ENCODE peak calls at places on chromosomes 7 and 10, in four cellular contexts. One of them, this sample, is unnamed.

GRCh38 chr10:59557052-59557451 is 152.6 kb downstream of the SLC16A9 start:
- DNase-seq in Calu3: no peak
- DNase-seq in MCF 10A: no peak
- DNase-seq in GM13976: no peak
- DNase-seq in this sample: no peak

GRCh38 chr7:42262907-42263466 is 26.0 kb upstream of the GLI3 start:
- DNase-seq in MCF 10A: peak; percentile 69
- DNase-seq in GM13976: no peak
- DNase-seq in Calu3: no peak
- DNase-seq in this sample: no peak

GRCh38 chr10:68559251-68559650 is 886 bp upstream of the TET1 start:
- DNase-seq in Calu3: no peak
- DNase-seq in MCF 10A: no peak
- DNase-seq in GM13976: no peak
- DNase-seq in this sample: no peak

GRCh38 chr10:29980084-29980483 is 79.3 kb downstream of the JCAD start:
- DNase-seq in MCF 10A: peak; percentile 77
- DNase-seq in Calu3: no peak
- DNase-seq in GM13976: no peak
- DNase-seq in this sample: no peak

GRCh38 chr10:102202386-102202785 is 23.7 kb upstream of the ELOVL3 start:
- DNase-seq in MCF 10A: no peak
- DNase-seq in Calu3: no peak
- DNase-seq in GM13976: peak; percentile 44
- DNase-seq in this sample: no peak

GRCh38 chr10:6877351-6878066 is 297.4 kb upstream of the PRKCQ start:
- DNase-seq in MCF 10A: no peak
- DNase-seq in GM13976: no peak
- DNase-seq in Calu3: no peak
- DNase-seq in this sample: no peak

GRCh38 chr10:130363051-130363450 is 226.9 kb downstream of the GLRX3 start:
- DNase-seq in GM13976: no peak
- DNase-seq in MCF 10A: no peak
- DNase-seq in Calu3: no peak
- DNase-seq in this sample: no peak

GRCh38 chr7:36066021-36066664 is 86.9 kb upstream of the EEPD1 start:
- DNase-seq in MCF 10A: no peak
- DNase-seq in GM13976: no peak
- DNase-seq in Calu3: no peak
- DNase-seq in this sample: no peak

GRCh38 chr10:77664018-77664417 is 26.4 kb upstream of the KCNMA1 start:
- DNase-seq in MCF 10A: no peak
- DNase-seq in Calu3: no peak
- DNase-seq in GM13976: no peak
- DNase-seq in this sample: no peak

GRCh38 chr10:77661674-77662073 is 24.1 kb upstream of the KCNMA1 start:
- DNase-seq in Calu3: peak; percentile 35
- DNase-seq in MCF 10A: no peak
- DNase-seq in GM13976: no peak
- DNase-seq in this sample: no peak

GRCh38 chr10:77666821-77667220 is 29.2 kb upstream of the KCNMA1 start:
- DNase-seq in Calu3: no peak
- DNase-seq in GM13976: no peak
- DNase-seq in MCF 10A: peak; percentile 89
- DNase-seq in this sample: no peak

DNA sequence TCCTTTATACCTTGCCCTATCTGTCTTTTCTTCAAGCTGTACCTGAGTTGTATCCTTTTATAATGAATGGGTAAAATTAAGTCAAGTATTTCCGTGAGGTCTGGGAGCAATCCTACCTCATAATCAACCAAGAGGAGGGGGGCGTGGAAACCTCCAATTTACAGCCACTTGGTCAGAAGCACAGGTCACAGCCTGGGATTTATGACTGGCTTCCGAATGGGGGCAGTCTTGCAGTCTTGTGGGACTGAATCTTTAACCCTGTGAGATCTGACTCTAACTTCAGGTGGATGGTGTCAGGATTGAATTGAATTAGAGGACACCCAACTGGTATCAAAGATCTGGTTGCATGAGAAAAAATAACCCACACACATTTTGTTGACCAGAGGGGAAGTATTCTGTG is 23.5 kb upstream of the KCNMA1 start:
- DNase-seq in Calu3: no peak
- DNase-seq in GM13976: no peak
- DNase-seq in MCF 10A: no peak
- DNase-seq in this sample: no peak
- TF ChIP-seq CTCF in Calu3: no peak
- TF ChIP-seq CTCF in GM13976: no peak
- TF ChIP-seq CTCF in MCF 10A: no peak
- TF ChIP-seq CTCF in this sample: no peak

DNA sequence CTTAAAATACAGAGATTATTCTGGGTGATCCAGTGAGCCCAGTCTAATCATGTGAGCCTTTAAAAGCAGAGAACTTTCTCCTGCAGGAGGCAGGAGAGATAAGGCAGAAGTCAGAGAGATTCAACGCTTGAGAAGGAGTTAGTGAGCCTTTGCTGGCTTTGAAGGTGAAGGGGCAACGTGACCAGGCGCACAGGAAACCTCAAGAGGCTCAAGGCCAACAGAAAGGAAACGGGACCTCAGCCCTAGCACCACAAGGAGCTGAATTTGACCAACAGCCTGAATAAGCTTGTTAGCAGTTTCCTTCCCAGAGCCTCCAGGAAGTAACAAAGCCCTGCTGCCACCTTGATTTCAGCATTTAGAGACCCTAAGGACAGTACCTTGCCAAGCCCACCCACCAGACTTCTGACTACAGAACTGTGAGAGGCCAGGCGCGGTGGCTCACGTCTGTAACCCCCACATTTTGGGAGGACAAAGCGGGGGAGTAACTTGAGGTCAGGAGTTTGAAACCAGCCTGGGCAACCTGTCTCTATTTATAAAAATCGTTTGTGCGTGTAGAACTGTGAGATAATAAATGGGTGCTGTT is 87.3 kb upstream of the KAT6B start:
- DNase-seq in Calu3: no peak
- DNase-seq in GM13976: peak; percentile 61
- DNase-seq in MCF 10A: peak; percentile 11
- DNase-seq in this sample: peak; percentile 29
- TF ChIP-seq CTCF in Calu3: no peak
- TF ChIP-seq CTCF in GM13976: peak; percentile 25
- TF ChIP-seq CTCF in MCF 10A: no peak
- TF ChIP-seq CTCF in this sample: peak; percentile 30

DNA sequence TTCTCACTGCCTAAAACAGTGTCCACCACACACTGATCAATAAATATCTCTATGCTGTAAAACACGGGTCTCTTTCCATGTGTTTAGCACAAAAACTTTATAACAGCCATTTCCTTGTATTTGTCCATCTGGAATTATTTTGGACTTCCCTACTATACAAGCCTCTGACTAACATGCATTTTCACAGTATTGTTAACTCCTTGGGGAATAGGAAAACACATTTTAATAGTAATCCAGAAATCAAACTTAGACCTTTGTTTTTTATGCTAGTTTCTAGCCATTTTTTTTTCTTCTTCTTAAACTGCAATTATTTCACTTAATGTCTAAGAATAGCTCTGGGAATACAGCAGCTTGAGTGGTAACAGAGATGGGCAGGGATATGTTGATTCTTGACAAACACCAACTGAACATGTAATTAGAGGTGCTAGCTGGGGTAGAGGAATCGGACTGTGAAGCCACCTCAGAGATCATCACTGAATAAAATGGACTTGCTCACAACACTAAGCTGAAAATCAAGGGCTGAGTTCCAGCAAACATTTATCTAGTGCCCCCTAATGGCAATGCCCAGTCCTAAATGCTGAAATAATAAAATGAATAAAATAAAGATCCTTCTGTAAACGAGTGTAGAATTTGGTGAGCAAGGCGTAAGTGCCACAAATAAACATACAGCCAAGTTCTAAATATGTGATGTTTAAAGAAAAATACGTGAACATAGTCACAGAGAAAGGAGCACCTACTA is 593.1 kb downstream of the SORCS1 start:
- DNase-seq in Calu3: peak; percentile 4
- DNase-seq in MCF 10A: peak; percentile 81
- DNase-seq in GM13976: no peak
- DNase-seq in this sample: no peak
- TF ChIP-seq CTCF in Calu3: peak; percentile 37
- TF ChIP-seq CTCF in MCF 10A: peak; percentile 58
- TF ChIP-seq CTCF in GM13976: peak; percentile 41
- TF ChIP-seq CTCF in this sample: no peak

DNA sequence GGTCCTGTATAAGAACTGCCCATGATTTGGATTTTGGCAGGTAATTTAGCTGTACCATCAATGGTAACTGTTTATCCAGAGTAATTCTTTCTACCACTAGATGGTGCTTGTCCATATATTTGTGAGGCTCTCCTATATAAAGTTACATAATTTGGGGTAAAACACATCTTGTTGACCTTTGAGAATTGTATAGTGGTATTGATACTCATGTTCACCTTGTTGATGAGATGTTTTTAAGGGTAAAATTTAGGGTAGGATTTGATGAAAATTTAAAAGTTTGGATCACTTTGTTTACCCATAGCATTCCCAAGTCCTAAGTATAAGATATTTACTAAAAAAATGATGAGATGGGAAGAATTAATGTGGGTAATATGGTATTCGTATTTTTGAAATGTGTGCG is 31.6 kb downstream of the ST7 start:
- DNase-seq in MCF 10A: peak; percentile 49
- DNase-seq in GM13976: peak; percentile 32
- DNase-seq in Calu3: no peak
- DNase-seq in this sample: no peak
- TF ChIP-seq CTCF in MCF 10A: peak; percentile 62
- TF ChIP-seq CTCF in GM13976: peak; percentile 45
- TF ChIP-seq CTCF in Calu3: peak; percentile 45
- TF ChIP-seq CTCF in this sample: peak; percentile 69

GRCh38 chr10:11345224-11346054 is 266.0 kb downstream of the USP6NL start:
- DNase-seq in Calu3: peak; percentile 33
- DNase-seq in MCF 10A: peak; percentile 21
- DNase-seq in GM13976: no peak
- DNase-seq in this sample: no peak
- TF ChIP-seq CTCF in Calu3: no peak
- TF ChIP-seq CTCF in MCF 10A: no peak
- TF ChIP-seq CTCF in GM13976: no peak
- TF ChIP-seq CTCF in this sample: no peak

GRCh38 chr10:811379-811778 is 120.1 kb downstream of the LARP4B start:
- DNase-seq in Calu3: no peak
- DNase-seq in MCF 10A: no peak
- DNase-seq in GM13976: no peak
- DNase-seq in this sample: no peak

GRCh38 chr10:811781-812180 is 119.7 kb downstream of the LARP4B start:
- DNase-seq in Calu3: no peak
- DNase-seq in GM13976: no peak
- DNase-seq in MCF 10A: no peak
- DNase-seq in this sample: no peak

GRCh38 chr10:809671-810350 is 120.3 kb upstream of the DIP2C start:
- DNase-seq in Calu3: no peak
- DNase-seq in MCF 10A: no peak
- DNase-seq in GM13976: no peak
- DNase-seq in this sample: no peak

GRCh38 chr10:812787-813186 is 118.7 kb downstream of the LARP4B start:
- DNase-seq in MCF 10A: no peak
- DNase-seq in GM13976: no peak
- DNase-seq in Calu3: no peak
- DNase-seq in this sample: no peak

DNA sequence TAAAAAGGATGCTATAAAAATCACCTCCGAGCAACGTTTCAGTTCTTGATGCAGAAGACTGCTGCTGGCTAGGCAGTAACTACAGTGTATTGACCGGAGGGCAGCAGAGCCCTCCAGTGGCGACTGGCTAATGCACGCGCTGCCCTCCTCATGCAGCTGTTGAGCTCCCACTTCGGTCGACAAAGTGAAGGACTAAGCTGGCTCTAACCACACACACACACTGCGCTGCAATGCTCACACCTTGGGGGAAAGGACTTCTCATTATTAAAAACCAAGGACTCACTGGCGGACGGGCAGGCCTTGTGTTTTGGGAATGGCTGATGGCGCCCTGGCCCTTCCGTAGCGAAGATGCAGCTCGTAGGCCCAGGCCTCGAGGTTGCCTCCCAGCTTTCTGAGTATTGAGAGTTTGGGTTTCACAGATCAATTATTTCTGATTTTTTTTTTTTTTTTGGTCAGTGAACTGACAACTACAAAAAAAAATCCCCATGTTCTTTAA is 120.9 kb upstream of the DIP2C start:
- DNase-seq in Calu3: no peak
- DNase-seq in GM13976: no peak
- DNase-seq in MCF 10A: no peak
- DNase-seq in this sample: no peak
- TF ChIP-seq CTCF in Calu3: no peak
- TF ChIP-seq CTCF in GM13976: peak; percentile 12
- TF ChIP-seq CTCF in MCF 10A: no peak
- TF ChIP-seq CTCF in this sample: no peak

GRCh38 chr7:156892821-156893706 is at the start of gene LMBR1:
- DNase-seq in MCF 10A: peak; percentile 93
- DNase-seq in Calu3: peak; percentile 94
- DNase-seq in GM13976: peak; percentile 98
- DNase-seq in this sample: peak; percentile 95
- TF ChIP-seq CTCF in MCF 10A: peak; percentile 40
- TF ChIP-seq CTCF in Calu3: peak; percentile 73
- TF ChIP-seq CTCF in GM13976: no peak
- TF ChIP-seq CTCF in this sample: peak; percentile 59

GRCh38 chr7:69892790-69893189 is 294.5 kb downstream of the AUTS2 start:
- DNase-seq in MCF 10A: no peak
- DNase-seq in Calu3: no peak
- DNase-seq in GM13976: no peak
- DNase-seq in this sample: no peak

GRCh38 chr7:69890081-69890369 is 291.8 kb downstream of the AUTS2 start:
- DNase-seq in Calu3: no peak
- DNase-seq in MCF 10A: no peak
- DNase-seq in GM13976: no peak
- DNase-seq in this sample: no peak

GRCh38 chr7:69898189-69898588 is 299.9 kb downstream of the AUTS2 start:
- DNase-seq in Calu3: no peak
- DNase-seq in GM13976: no peak
- DNase-seq in MCF 10A: no peak
- DNase-seq in this sample: no peak

GRCh38 chr7:69896100-69896499 is 297.8 kb downstream of the AUTS2 start:
- DNase-seq in Calu3: no peak
- DNase-seq in MCF 10A: no peak
- DNase-seq in GM13976: no peak
- DNase-seq in this sample: no peak

DNA sequence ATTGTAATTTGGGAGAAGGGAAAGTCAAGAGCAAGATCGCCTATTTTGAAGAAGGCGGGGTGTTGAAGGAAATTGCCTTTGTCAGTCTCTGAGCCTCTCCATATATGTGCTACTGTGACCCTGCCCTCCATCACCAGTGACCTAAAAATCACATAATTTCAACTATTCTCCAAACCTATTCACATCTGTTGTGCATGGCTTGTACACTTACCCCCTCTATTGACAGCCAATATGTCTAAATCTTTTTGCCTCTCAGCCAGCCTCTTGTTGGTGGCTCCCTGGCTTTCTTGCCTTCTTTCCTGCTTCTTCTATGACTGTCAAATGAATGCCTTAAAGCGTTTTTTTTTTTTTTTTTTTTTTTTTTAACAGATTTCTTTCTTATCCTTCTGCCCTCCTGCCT is 295.6 kb downstream of the AUTS2 start:
- DNase-seq in GM13976: no peak
- DNase-seq in Calu3: no peak
- DNase-seq in MCF 10A: no peak
- DNase-seq in this sample: no peak
- TF ChIP-seq CTCF in GM13976: peak; percentile 25
- TF ChIP-seq CTCF in Calu3: no peak
- TF ChIP-seq CTCF in MCF 10A: no peak
- TF ChIP-seq CTCF in this sample: no peak

GRCh38 chr7:135925205-135925604 is 52.0 kb downstream of the MTPN start:
- DNase-seq in GM13976: no peak
- DNase-seq in Calu3: no peak
- DNase-seq in MCF 10A: peak; percentile 65
- DNase-seq in this sample: no peak
- TF ChIP-seq CTCF in GM13976: no peak
- TF ChIP-seq CTCF in Calu3: no peak
- TF ChIP-seq CTCF in MCF 10A: no peak
- TF ChIP-seq CTCF in this sample: no peak

This sample was measured in natural killer cell.